ENCODE peak calls at places on chromosomes 7 and 10, in six cellular contexts. Z, G, L, B, I and D are unnamed samples. For H3K27me3, the result is how much of the 10 kb centered on the place peaks cover.

GRCh38 chr7:47788083-47788482 is 160.2 kb downstream of the PKD1L1 start:
- DNase-seq in G (no peak), Z (no peak), I (no peak), L (no peak), B (no peak), D (no peak)

GRCh38 chr7:16647435-16647960 is 1.5 kb downstream of the BZW2 start:
- DNase-seq in Z (no peak), B (no peak), L (no peak), I (no peak), G (no peak), D (no peak)

GRCh38 chr7:25758559-25758958 is 393.4 kb upstream of the NFE2L3 start:
- DNase-seq in Z (no peak), L (no peak), B (no peak), G (no peak), I (no peak), D (no peak)

GRCh38 chr7:43151076-43151475 is 38.6 kb downstream of the HECW1 start:
- DNase-seq in Z (no peak), I (no peak), B (no peak), G (no peak), L (no peak), D (no peak)

GRCh38 chr7:18541189-18541870 is 45.8 kb downstream of the HDAC9 start:
- DNase-seq in I (no peak), L (no peak), G (peak), Z (no peak), B (no peak), D (peak)

GRCh38 chr7:87687653-87688254 is 59.6 kb downstream of the RUNDC3B start:
- DNase-seq in B (no peak), I (no peak), Z (no peak), L (no peak), G (no peak), D (no peak)

GRCh38 chr10:3056280-3057037 is 10.9 kb upstream of the PFKP start:
- DNase-seq in I (no peak), G (no peak), B (no peak), L (no peak), Z (no peak), D (no peak)

GRCh38 chr10:43942096-43942885 is 293.6 kb upstream of the ZNF32 start:
- DNase-seq in L (no peak), B (no peak), I (no peak), G (peak), Z (no peak), D (peak)

GRCh38 chr10:16856092-16856491 is 38.9 kb upstream of the RSU1 start:
- DNase-seq in B (no peak), L (no peak), Z (no peak), G (no peak), I (no peak), D (no peak)

GRCh38 chr10:125081931-125082330 is 78.4 kb downstream of the CTBP2 start:
- DNase-seq in I (no peak), G (no peak), Z (no peak), B (no peak), L (no peak), D (no peak)

GRCh38 chr7:121341933-121342332 is 13.1 kb downstream of the WNT16 start:
- DNase-seq in G (no peak), L (no peak), I (no peak), Z (no peak), B (no peak), D (no peak)

GRCh38 chr10:5896765-5897340 is 6.8 kb downstream of the FBH1 start:
- DNase-seq in B (no peak), G (no peak), I (no peak), L (no peak), Z (no peak), D (no peak)

GRCh38 chr7:136254148-136254547 is 277.0 kb upstream of the MTPN start:
- DNase-seq in G (no peak), Z (no peak), I (no peak), B (no peak), L (no peak), D (no peak)

DNA sequence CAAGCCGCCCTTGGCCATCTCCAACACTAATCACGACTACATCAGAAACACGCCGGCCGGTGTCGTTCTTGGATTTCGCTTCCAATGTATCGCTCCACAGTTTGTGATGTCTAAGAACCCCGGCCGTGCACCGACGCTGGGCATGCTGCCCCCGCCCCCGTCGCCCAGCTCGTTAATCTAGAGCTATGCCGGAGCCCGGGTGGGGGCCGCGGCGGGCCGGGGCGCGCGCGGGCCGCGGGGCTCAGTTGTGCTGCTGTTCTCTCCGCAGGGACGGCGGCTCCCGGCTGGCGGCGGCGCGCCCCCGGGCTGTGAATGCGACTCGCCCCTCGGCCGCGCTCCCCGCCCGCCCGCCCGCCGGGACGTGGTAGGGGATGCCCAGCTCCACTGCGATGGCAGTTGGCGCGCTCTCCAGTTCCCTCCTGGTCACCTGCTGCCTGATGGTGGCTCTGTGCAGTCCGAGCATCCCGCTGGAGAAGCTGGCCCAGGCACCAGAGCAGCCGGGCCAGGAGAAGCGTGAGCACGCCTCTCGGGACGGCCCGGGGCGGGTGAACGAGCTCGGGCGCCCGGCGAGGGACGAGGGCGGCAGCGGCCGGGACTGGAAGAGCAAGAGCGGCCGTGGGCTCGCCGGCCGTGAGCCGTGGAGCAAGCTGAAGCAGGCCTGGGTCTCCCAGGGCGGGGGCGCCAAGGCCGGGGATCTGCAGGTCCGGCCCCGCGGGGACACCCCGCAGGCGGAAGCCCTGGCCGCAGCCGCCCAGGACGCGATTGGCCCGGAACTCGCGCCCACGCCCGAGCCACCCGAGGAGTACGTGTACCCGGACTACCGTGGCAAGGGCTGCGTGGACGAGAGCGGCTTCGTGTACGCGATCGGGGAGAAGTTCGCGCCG is 1.9 kb downstream of the VWC2 start:
- DNase-seq in I (no peak), G (peak), L (no peak), B (no peak), Z (peak), D (no peak)
- H3K4me3 ChIP-seq in I (no peak), G (peak), L (no peak), B (no peak), Z (peak), D (peak)

GRCh38 chr10:31820794-31821369 is 107.7 kb downstream of the ARHGAP12 start:
- DNase-seq in B (no peak), G (no peak), I (no peak), L (no peak), Z (no peak), D (no peak)
- H3K27me3 ChIP-seq in B (under half), G (under half), I (under half), L (under half), Z (under half), D (under half)

DNA sequence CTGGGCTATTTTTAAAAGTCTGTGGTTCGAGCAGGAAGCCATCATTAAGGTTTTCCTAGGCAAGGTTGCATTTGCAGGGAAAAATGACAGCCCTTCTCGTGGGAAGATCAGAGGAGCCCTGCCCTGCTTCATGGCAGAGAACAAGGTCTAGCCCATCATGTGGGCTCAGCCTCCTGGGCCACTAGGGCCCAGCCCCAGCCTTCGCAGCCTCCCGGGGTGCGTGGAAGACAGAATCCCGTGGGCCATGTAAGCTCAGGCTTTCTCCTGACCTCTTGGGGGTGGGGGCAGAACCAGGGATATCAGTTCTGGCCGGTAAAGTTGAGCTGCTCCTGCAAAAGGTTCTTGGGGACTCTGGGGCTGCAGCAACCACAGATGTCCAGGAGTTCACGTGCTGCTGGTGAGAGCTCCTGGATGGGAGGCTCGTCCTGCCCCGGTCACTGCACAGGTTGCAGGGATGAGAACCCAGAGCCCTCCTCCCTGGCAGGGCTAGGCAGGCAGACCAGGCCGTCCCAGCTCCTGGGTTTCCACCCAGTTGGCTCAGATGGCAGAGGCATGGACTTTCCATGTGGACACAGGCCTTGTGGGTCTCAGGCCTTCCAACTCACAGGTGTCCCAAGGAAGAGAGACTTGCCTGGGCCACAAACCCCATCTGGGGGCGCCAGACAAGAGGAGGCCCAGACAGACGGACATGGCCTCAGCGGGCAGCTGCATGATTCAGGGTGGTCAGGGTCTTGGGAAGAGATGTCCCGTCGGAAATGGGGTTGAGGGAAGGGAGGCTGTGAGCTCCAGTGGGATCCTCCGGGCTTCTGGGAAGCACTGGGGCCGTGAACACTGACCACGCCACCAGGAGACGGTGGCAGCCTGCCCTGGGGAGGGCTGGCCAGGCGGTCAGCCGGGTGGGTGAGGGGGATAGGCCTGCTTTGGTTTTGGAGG is 126.2 kb downstream of the NEURL1 start:
- DNase-seq in L (no peak), G (no peak), B (no peak), Z (no peak), I (no peak), D (no peak)
- TF ChIP-seq CTCF in L (no peak), G (no peak), B (no peak), Z (no peak), I (no peak), D (no peak)

GRCh38 chr7:94656658-94656924 is 658 bp upstream of the SGCE start:
- DNase-seq in I (no peak), Z (no peak), B (no peak), G (no peak), L (no peak), D (no peak)
- H3K4me3 ChIP-seq in I (peak), Z (peak), B (peak), G (peak), L (peak), D (peak)

GRCh38 chr10:101126684-101127628 is 4.1 kb upstream of the TLX1 start:
- DNase-seq in I (no peak), G (no peak), B (no peak), Z (no peak), L (no peak), D (no peak)
- H3K27me3 ChIP-seq in I (half or more), G (half or more), B (under half), Z (half or more), L (under half), D (under half)

DNA sequence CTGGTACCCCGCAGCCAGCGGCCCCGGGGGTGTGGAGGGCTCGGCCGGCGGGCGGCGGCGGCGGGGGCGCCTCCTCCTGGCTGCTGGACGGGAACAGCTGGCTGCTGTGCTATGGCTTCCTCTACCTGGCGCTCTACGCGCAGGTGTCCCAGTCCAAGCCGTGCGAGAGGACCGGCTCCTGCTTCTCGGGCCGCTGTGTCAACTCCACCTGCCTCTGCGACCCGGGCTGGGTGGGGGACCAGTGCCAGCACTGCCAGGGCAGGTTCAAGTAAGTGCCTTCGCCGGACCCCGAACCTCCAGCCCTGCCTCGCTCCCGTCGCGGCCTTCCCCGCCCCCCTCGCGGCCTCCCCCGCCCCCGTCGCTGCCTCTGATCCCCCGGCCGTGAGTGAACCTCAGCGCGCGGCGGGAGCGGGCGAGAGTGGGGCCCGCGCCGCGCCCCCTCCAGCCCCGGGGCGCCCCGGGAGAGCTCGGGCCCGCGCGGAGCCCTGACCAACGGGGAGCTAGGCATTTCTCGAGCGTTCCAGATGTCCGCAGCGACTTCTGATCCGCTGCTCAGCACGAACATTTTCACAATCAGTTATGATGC is 704 bp downstream of the ATRNL1 start:
- DNase-seq in I (no peak), Z (peak), G (no peak), L (no peak), B (peak), D (peak)
- TF ChIP-seq CTCF in I (no peak), Z (peak), G (peak), L (no peak), B (no peak), D (peak)

GRCh38 chr7:150515752-150516151 is 1.1 kb downstream of the GIMAP7 start:
- DNase-seq in L (no peak), I (no peak), G (no peak), B (no peak), Z (no peak), D (no peak)

GRCh38 chr7:150514748-150515222 is at the start of gene GIMAP7:
- DNase-seq in Z (no peak), B (peak), L (peak), I (no peak), G (no peak), D (no peak)

GRCh38 chr7:150513758-150514157 is 914 bp upstream of the GIMAP7 start:
- DNase-seq in I (no peak), G (no peak), L (no peak), Z (no peak), B (no peak), D (no peak)

GRCh38 chr7:150516956-150517355 is 2.3 kb downstream of the GIMAP7 start:
- DNase-seq in L (no peak), G (no peak), I (no peak), B (no peak), Z (no peak), D (no peak)

DNA sequence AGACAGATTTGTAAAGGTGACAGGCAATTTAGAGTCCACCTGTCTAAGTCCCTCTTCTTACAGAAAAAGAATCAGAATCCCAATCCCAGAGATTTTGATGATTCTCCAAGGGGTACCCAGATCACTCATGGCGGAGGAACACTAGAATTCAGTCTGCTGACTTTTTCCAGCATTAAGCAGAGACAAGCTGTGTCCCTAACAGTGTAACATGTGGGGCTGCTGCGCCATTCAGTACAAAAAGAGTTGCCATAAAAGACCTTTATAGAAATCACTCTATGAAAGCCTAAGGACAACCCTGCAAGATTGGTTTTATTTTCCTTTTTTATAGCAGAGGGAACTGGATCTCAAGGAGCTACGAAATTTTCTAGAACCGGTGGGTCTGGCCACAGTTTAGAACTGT is 576 bp downstream of the GIMAP7 start:
- DNase-seq in G (no peak), Z (no peak), I (no peak), B (no peak), L (no peak), D (no peak)
- H3K4me3 ChIP-seq in G (no peak), Z (no peak), I (no peak), B (peak), L (peak), D (peak)

GRCh38 chr10:1486841-1487240 is 250.5 kb downstream of the ADARB2 start:
- DNase-seq in L (no peak), G (no peak), I (no peak), B (no peak), Z (no peak), D (no peak)
- H3K27me3 ChIP-seq in L (under half), G (under half), I (under half), B (under half), Z (under half), D (under half)

GRCh38 chr10:77925795-77926565 is 575 bp downstream of the DLG5 start:
- DNase-seq in L (peak), Z (peak), B (no peak), G (peak), I (no peak), D (peak)
- TF ChIP-seq CTCF in L (no peak), Z (no peak), B (peak), G (peak), I (no peak), D (no peak)